ENCODE peak calls at places on chromosomes 7 and 10, in eight cellular contexts. One of them, this sample, is unnamed.

GRCh38 chr10:123202526-123202925 is 48.3 kb downstream of the BUB3 start:
- DNase-seq in NCI-H1092 treated with DMSO at 0.1 percent for 48 hours: no peak
- DNase-seq in RWPE1: no peak
- DNase-seq in neural progenitor cell: no peak
- DNase-seq in AG09319: no peak
- DNase-seq in T-helper 1 cell: no peak
- DNase-seq in GM04504: no peak
- DNase-seq in thyroid gland: no peak
- DNase-seq in this sample: no peak

GRCh38 chr10:58010076-58010475 is 257.6 kb downstream of the IPMK start:
- DNase-seq in GM04504: no peak
- DNase-seq in thyroid gland: no peak
- DNase-seq in RWPE1: no peak
- DNase-seq in AG09319: no peak
- DNase-seq in NCI-H1092 treated with DMSO at 0.1 percent for 48 hours: peak
- DNase-seq in neural progenitor cell: no peak
- DNase-seq in T-helper 1 cell: no peak
- DNase-seq in this sample: no peak

GRCh38 chr10:11272915-11273389 is 255.3 kb downstream of the CELF2 start:
- DNase-seq in thyroid gland: no peak
- DNase-seq in RWPE1: no peak
- DNase-seq in AG09319: no peak
- DNase-seq in T-helper 1 cell: no peak
- DNase-seq in NCI-H1092 treated with DMSO at 0.1 percent for 48 hours: no peak
- DNase-seq in GM04504: no peak
- DNase-seq in neural progenitor cell: no peak
- DNase-seq in this sample: no peak

GRCh38 chr10:11162828-11163599 is 145.3 kb downstream of the CELF2 start:
- DNase-seq in NCI-H1092 treated with DMSO at 0.1 percent for 48 hours: no peak
- DNase-seq in thyroid gland: peak
- DNase-seq in T-helper 1 cell: peak
- DNase-seq in RWPE1: no peak
- DNase-seq in GM04504: no peak
- DNase-seq in neural progenitor cell: no peak
- DNase-seq in AG09319: no peak
- DNase-seq in this sample: peak

GRCh38 chr10:24873281-24873683 is 79.1 kb downstream of the PRTFDC1 start:
- DNase-seq in T-helper 1 cell: no peak
- DNase-seq in AG09319: peak
- DNase-seq in neural progenitor cell: no peak
- DNase-seq in GM04504: peak
- DNase-seq in RWPE1: peak
- DNase-seq in thyroid gland: no peak
- DNase-seq in NCI-H1092 treated with DMSO at 0.1 percent for 48 hours: no peak
- DNase-seq in this sample: no peak

GRCh38 chr10:129417164-129417563 is 49.9 kb upstream of the MGMT start:
- DNase-seq in thyroid gland: no peak
- DNase-seq in neural progenitor cell: no peak
- DNase-seq in GM04504: peak
- DNase-seq in NCI-H1092 treated with DMSO at 0.1 percent for 48 hours: no peak
- DNase-seq in T-helper 1 cell: no peak
- DNase-seq in AG09319: peak
- DNase-seq in RWPE1: no peak
- DNase-seq in this sample: no peak

GRCh38 chr7:7639847-7640220 is 718 bp upstream of the UMAD1 start:
- DNase-seq in AG09319: no peak
- DNase-seq in neural progenitor cell: no peak
- DNase-seq in RWPE1: peak
- DNase-seq in thyroid gland: no peak
- DNase-seq in T-helper 1 cell: no peak
- DNase-seq in NCI-H1092 treated with DMSO at 0.1 percent for 48 hours: peak
- DNase-seq in GM04504: no peak
- DNase-seq in this sample: no peak

GRCh38 chr10:128128582-128128981 is 2.4 kb upstream of the MKI67 start:
- DNase-seq in RWPE1: no peak
- DNase-seq in AG09319: no peak
- DNase-seq in GM04504: no peak
- DNase-seq in thyroid gland: no peak
- DNase-seq in neural progenitor cell: no peak
- DNase-seq in NCI-H1092 treated with DMSO at 0.1 percent for 48 hours: no peak
- DNase-seq in T-helper 1 cell: no peak
- DNase-seq in this sample: no peak

GRCh38 chr10:118374404-118374803 is 32.3 kb upstream of the FAM204A start:
- DNase-seq in RWPE1: no peak
- DNase-seq in T-helper 1 cell: no peak
- DNase-seq in AG09319: no peak
- DNase-seq in NCI-H1092 treated with DMSO at 0.1 percent for 48 hours: no peak
- DNase-seq in neural progenitor cell: no peak
- DNase-seq in thyroid gland: no peak
- DNase-seq in GM04504: no peak
- DNase-seq in this sample: no peak

This sample was measured in GF-D8.